ENCODE peak calls at places on chromosomes 12 and 14, in four cellular contexts. O is neuronal stem cell, A is H1, P is trophoblast cell. U is an unnamed sample.

GRCh38 chr12:100823988-100824387 is 29.4 kb downstream of the ANO4 start:
- DNase-seq in O (no peak), A (no peak), P (no peak), U (peak; percentile 69)

GRCh38 chr14:50342211-50343080 is 30.3 kb downstream of the DMAC2L start:
- DNase-seq in O (no peak), A (no peak), P (no peak), U (peak; percentile 71)

GRCh38 chr12:52207106-52207505 is 15.3 kb upstream of the KRT80 start:
- DNase-seq in O (no peak), A (no peak), P (no peak), U (no peak)

GRCh38 chr14:98184467-98184866 is 1087.5 kb downstream of the BCL11B start:
- DNase-seq in O (no peak), A (no peak), P (no peak), U (no peak)

GRCh38 chr12:16560273-16560672 is 45.7 kb downstream of the LMO3 start:
- DNase-seq in O (no peak), A (no peak), P (no peak), U (no peak)

GRCh38 chr12:24197517-24197916 is 248.0 kb upstream of the SOX5 start:
- DNase-seq in O (no peak), A (no peak), P (no peak), U (no peak)

GRCh38 chr12:6980075-6980474 is 9.4 kb downstream of the EMG1 start:
- DNase-seq in O (no peak), A (no peak), P (no peak), U (no peak)

GRCh38 chr12:6200266-6201198 is at the start of gene CD9:
- DNase-seq in O (no peak), A (no peak), P (no peak), U (no peak)

GRCh38 chr12:107564946-107565345 is 120.7 kb upstream of the PWP1 start:
- DNase-seq in O (peak; percentile 8), A (no peak), P (no peak), U (peak; percentile 16)

GRCh38 chr12:3944620-3945019 is 71.4 kb upstream of the PARP11 start:
- DNase-seq in O (no peak), A (peak; percentile 72), P (no peak), U (no peak)

GRCh38 chr12:26277511-26278246 is 82.3 kb downstream of the SSPN start:
- DNase-seq in O (no peak), A (no peak), P (no peak), U (no peak)

DNA sequence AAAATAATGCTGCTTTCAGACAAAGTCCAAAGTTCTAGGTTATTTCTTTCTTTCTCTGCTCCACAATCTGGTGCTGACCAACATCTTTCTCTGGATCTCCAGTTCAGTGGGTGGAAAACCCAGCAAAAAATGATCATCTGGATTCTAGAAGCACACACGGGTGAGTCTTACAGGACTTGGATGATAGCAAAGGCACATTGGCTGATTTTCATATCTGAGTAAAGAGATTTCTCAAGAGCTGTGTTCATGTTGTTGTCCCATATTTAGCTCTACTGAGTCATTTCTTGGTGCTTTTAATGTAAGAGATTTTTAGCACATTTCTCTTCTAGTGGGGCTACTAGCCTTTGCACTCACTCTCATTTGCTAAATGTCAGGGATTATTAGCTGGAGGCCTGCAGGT is 336.7 kb downstream of the GALC start:
- DNase-seq in O (no peak), A (no peak), P (no peak), U (no peak)
- H3K27ac ChIP-seq in O (no peak overlapping the region), A (no peak overlapping the region), P (no peak overlapping the region), U (no peak overlapping the region)

GRCh38 chr12:120922279-120922678 is 18.1 kb upstream of the SPPL3 start:
- DNase-seq in O (no peak), A (no peak), P (no peak), U (no peak)
- H3K14ac ChIP-seq in O (no peak overlapping the region), A (no peak overlapping the region), P (no peak overlapping the region), U (no peak overlapping the region)

GRCh38 chr14:29262979-29263378 is 496.4 kb downstream of the FOXG1 start:
- DNase-seq in O (no peak), A (no peak), P (no peak), U (peak; percentile 20)
- H3K4me2 ChIP-seq in O (no peak overlapping the region), A (no peak overlapping the region), P (no peak overlapping the region), U (no peak overlapping the region)

DNA sequence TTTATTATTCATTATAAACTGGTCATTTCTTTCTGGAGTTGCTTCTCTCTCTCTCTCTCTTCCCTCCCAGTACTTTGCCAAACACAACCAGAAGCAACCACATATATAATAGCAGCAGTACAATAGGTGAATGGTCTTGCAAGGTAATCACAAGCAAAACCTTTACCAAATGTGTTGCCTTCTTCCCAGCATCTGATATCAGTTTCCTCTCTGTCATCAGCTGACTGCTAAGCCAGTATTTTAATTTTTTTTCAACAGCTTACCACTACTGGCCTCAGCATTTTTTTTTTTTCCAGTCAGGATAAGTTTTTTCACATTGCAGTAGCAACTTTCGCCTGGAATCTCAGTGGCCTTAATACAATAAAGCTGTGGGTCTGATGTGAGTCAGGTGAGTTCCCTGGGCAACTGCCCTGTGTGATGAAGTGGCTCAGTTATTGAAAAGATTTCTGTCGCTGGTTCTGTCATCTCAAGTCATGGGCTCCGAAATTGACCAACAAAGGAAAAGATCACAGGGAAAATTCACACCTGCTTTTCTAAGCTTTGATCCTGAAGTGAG is 282.4 kb upstream of the AMIGO2 start:
- DNase-seq in O (no peak), A (no peak), P (no peak), U (no peak)
- H3K27ac ChIP-seq in O (no peak overlapping the region), A (no peak overlapping the region), P (no peak overlapping the region), U (no peak overlapping the region)

DNA sequence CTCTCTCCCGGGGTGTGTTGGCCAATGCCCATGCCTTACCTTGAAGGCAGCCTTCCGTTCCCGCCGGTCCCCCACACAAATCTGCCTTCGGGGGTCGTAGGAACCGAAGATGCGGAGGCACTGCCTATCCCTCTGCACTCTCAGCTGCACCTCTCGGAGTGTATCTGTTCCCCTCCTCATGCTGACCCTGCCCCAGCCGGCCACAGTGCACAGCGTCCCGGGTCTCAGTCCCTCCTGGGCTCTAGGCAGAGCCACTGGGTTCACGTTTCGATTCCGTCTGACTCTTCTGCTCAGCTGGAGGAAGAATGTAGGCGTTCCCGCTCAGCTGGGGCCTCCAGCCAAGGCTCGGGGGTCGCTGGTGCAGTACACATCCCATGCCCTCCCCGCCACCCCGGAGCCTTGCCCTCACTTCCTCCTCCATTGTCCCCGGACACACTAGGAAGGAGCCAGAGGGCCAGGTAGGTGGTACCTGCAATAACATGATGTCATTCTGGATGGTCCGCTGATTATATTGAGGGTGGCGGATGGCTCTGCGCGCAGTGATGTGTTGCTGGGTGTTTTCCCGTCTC is 1.8 kb downstream of the CTSG start:
- DNase-seq in O (no peak), A (no peak), P (no peak), U (no peak)
- H3K14ac ChIP-seq in O (peak overlapping the region; percentile 6), A (no peak overlapping the region), P (no peak overlapping the region), U (no peak overlapping the region)

GRCh38 chr12:127515941-127516340 is 751.0 kb upstream of the TMEM132C start:
- DNase-seq in O (no peak), A (no peak), P (no peak), U (peak; percentile 10)
- H3K4me2 ChIP-seq in O (no peak overlapping the region), A (no peak overlapping the region), P (no peak overlapping the region), U (no peak overlapping the region)

GRCh38 chr12:31714406-31715271 is 14.2 kb downstream of the AMN1 start:
- DNase-seq in O (no peak), A (no peak), P (no peak), U (no peak)
- H3K27ac ChIP-seq in O (no peak overlapping the region), A (no peak overlapping the region), P (peak overlapping the region; percentile 99), U (no peak overlapping the region)